ENCODE peak calls at places on chromosomes 2 and 18, in ten cellular contexts. N, I, W, F, Q, H, C, P, J and A are unnamed samples.

GRCh38 chr2:32990556-32990955 is 43.8 kb downstream of the LTBP1 start:
- DNase-seq in N (no peak), I (no peak), W (no peak), F (no peak), Q (no peak), H (no peak), C (no peak), P (no peak), J (no peak), A (no peak)

GRCh38 chr18:25921677-25922421 is 168.6 kb downstream of the SS18 start:
- DNase-seq in N (peak; percentile 6), I (peak; percentile 26), W (no peak), F (peak; percentile 37), Q (peak; percentile 56), H (peak; percentile 52), C (peak; percentile 36), P (peak; percentile 25), J (peak; percentile 71), A (peak; percentile 63)

GRCh38 chr2:22694856-22695255 is 690.1 kb upstream of the KLHL29 start:
- DNase-seq in N (no peak), I (no peak), W (no peak), F (no peak), Q (no peak), H (no peak), C (no peak), P (no peak), J (peak; percentile 63), A (peak; percentile 27)

GRCh38 chr2:120989911-120990441 is 254.3 kb downstream of the GLI2 start:
- DNase-seq in N (no peak), I (no peak), W (no peak), F (no peak), Q (no peak), H (no peak), C (no peak), P (no peak), J (no peak), A (no peak)

GRCh38 chr2:235005603-235006259 is 53.9 kb downstream of the SH3BP4 start:
- DNase-seq in N (no peak), I (no peak), W (no peak), F (no peak), Q (no peak), H (peak; percentile 47), C (peak; percentile 29), P (no peak), J (peak; percentile 81), A (peak; percentile 39)

GRCh38 chr18:54530285-54530684 is 60.8 kb upstream of the DYNAP start:
- DNase-seq in N (no peak), I (no peak), W (no peak), F (no peak), Q (no peak), H (no peak), C (no peak), P (no peak), J (no peak), A (no peak)

GRCh38 chr18:30113454-30113853 is 929.1 kb downstream of the DSC3 start:
- DNase-seq in N (no peak), I (no peak), W (no peak), F (no peak), Q (no peak), H (no peak), C (no peak), P (no peak), J (no peak), A (no peak)

GRCh38 chr2:151716721-151717120 is 17.6 kb downstream of the NEB start:
- DNase-seq in N (no peak), I (no peak), W (no peak), F (peak; percentile 15), Q (no peak), H (peak; percentile 17), C (no peak), P (no peak), J (no peak), A (no peak)

GRCh38 chr2:181198188-181198864 is 217.9 kb downstream of the UBE2E3 start:
- DNase-seq in N (no peak), I (no peak), W (no peak), F (no peak), Q (no peak), H (no peak), C (no peak), P (no peak), J (no peak), A (no peak)

GRCh38 chr2:236698008-236698407 is 128.4 kb downstream of the ACKR3 start:
- DNase-seq in N (no peak), I (no peak), W (no peak), F (no peak), Q (no peak), H (no peak), C (no peak), P (no peak), J (no peak), A (no peak)

GRCh38 chr18:79791141-79791972 is 6.4 kb upstream of the KCNG2 start:
- DNase-seq in N (no peak), I (no peak), W (peak; percentile 65), F (peak; percentile 99), Q (peak; percentile 37), H (peak; percentile 91), C (peak; percentile 100), P (peak; percentile 64), J (no peak), A (no peak)

GRCh38 chr2:105081006-105081701 is 43.3 kb downstream of the MRPS9 start:
- DNase-seq in N (no peak), I (no peak), W (no peak), F (peak; percentile 9), Q (no peak), H (peak; percentile 11), C (peak; percentile 60), P (peak; percentile 43), J (peak; percentile 59), A (no peak)

GRCh38 chr18:79588636-79589481 is 90.7 kb upstream of the CTDP1 start:
- DNase-seq in N (no peak), I (peak; percentile 1), W (peak; percentile 85), F (peak; percentile 60), Q (no peak), H (peak; percentile 93), C (peak; percentile 98), P (no peak), J (peak; percentile 68), A (no peak)